ENCODE peak calls at places on chromosomes 6 and 20, in four cellular contexts. L, I, E and X are unnamed samples.

GRCh38 chr6:135235716-135236115 is 54.6 kb downstream of the MYB start:
- DNase-seq in L (no peak), I (no peak), E (no peak), X (no peak)

GRCh38 chr6:93282521-93283031 is 136.8 kb downstream of the EPHA7 start:
- DNase-seq in L (no peak), I (no peak), E (no peak), X (no peak)

GRCh38 chr6:133286765-133287164 is 45.6 kb downstream of the EYA4 start:
- DNase-seq in I (no peak), L (no peak), E (peak), X (peak)

GRCh38 chr6:105879146-105879545 is 207.0 kb upstream of the PRDM1 start:
- DNase-seq in L (no peak), I (no peak), E (peak), X (no peak)

GRCh38 chr20:58045579-58045978 is 182.9 kb downstream of the ANKRD60 start:
- DNase-seq in I (no peak), E (no peak), L (no peak), X (no peak)

GRCh38 chr6:14333556-14334305 is 216.2 kb downstream of the CD83 start:
- DNase-seq in I (no peak), L (peak), E (no peak), X (peak)

GRCh38 chr20:19460386-19460785 is 247.9 kb downstream of the SLC24A3 start:
- DNase-seq in E (peak), I (no peak), L (no peak), X (peak)

GRCh38 chr6:133991096-133991593 is 38.1 kb downstream of the TBPL1 start:
- DNase-seq in L (peak), I (no peak), E (peak), X (peak)

GRCh38 chr20:7912551-7912950 is 27.7 kb downstream of the HAO1 start:
- DNase-seq in I (no peak), E (no peak), L (no peak), X (peak)

GRCh38 chr6:45075246-45075645 is 252.9 kb upstream of the RUNX2 start:
- DNase-seq in E (peak), L (peak), I (no peak), X (peak)

GRCh38 chr20:18360601-18361000 is 72.3 kb downstream of the ZNF133 start:
- DNase-seq in E (peak), I (no peak), L (no peak), X (no peak)

GRCh38 chr20:44745560-44746366 is at the start of gene KCNK15:
- DNase-seq in E (no peak), I (no peak), L (no peak), X (no peak)

GRCh38 chr6:154602708-154603107 is 92.2 kb upstream of the CNKSR3 start:
- DNase-seq in L (no peak), E (no peak), I (no peak), X (no peak)

GRCh38 chr6:87029711-87030314 is 65.1 kb downstream of the CGA start:
- DNase-seq in I (peak), L (peak), E (peak), X (peak)

GRCh38 chr6:98657764-98658163 is 176.6 kb upstream of the POU3F2 start:
- DNase-seq in E (peak), I (no peak), L (no peak), X (peak)

GRCh38 chr6:163416640-163417253 is 2.2 kb downstream of the QKI start:
- DNase-seq in L (peak), E (peak), I (peak), X (peak)

GRCh38 chr20:40279390-40279789 is 409.6 kb downstream of the MAFB start:
- DNase-seq in L (peak), E (peak), I (peak), X (peak)

GRCh38 chr20:63735859-63736718 is at the start of gene LIME1:
- DNase-seq in E (no peak), L (no peak), I (no peak), X (no peak)

GRCh38 chr6:52013035-52013434 is 74.4 kb downstream of the PKHD1 start:
- DNase-seq in I (no peak), E (peak), L (no peak), X (no peak)

GRCh38 chr6:139553916-139554315 is 179.5 kb upstream of the CITED2 start:
- DNase-seq in L (no peak), I (no peak), E (no peak), X (no peak)

GRCh38 chr6:41740366-41741162 is 5.2 kb upstream of the TFEB start:
- DNase-seq in E (no peak), I (no peak), L (no peak), X (no peak)

GRCh38 chr6:13591205-13591921 is 17.0 kb downstream of the SIRT5 start:
- DNase-seq in L (no peak), I (no peak), E (no peak), X (no peak)

GRCh38 chr6:144820270-144820669 is 535.1 kb downstream of the UTRN start:
- DNase-seq in L (no peak), I (no peak), E (peak), X (no peak)

GRCh38 chr6:18207438-18207837 is 52.2 kb downstream of the KDM1B start:
- DNase-seq in I (peak), E (no peak), L (no peak), X (no peak)